ENCODE peak calls at places on chromosomes 1 and 21, in ten cellular contexts. Q is hepatic stellate cell; T is GM12891; N is activated gamma-delta T cell treated with anti-CD3 and anti-CD28 coated beads, Interleukin-2, amount 50 U/mL, for 16 hours; G is left cardiac atrium; I is omental fat pad; L is NCI-H2081; K is KBM-7; U is cardiac muscle cell; O is SK-N-MC. D is an unnamed sample.

GRCh38 chr1:109307363-109308021 is 681 bp upstream of the MYBPHL start:
- DNase-seq in Q (no peak), T (no peak), N (no peak), G (peak), I (no peak), L (peak), K (peak), U (no peak), O (no peak), D (no peak)

GRCh38 chr1:214454619-214455396 is 96.6 kb downstream of the PTPN14 start:
- DNase-seq in Q (no peak), T (no peak), N (no peak), G (no peak), I (no peak), L (no peak), K (peak), U (peak), O (peak), D (no peak)

GRCh38 chr21:31931644-31932469 is 59.0 kb downstream of the HUNK start:
- DNase-seq in Q (no peak), T (no peak), N (no peak), G (no peak), I (no peak), L (no peak), K (no peak), U (no peak), O (no peak), D (no peak)

GRCh38 chr1:203658274-203658673 is 31.6 kb downstream of the ATP2B4 start:
- DNase-seq in Q (no peak), T (no peak), N (no peak), G (no peak), I (no peak), L (no peak), K (no peak), U (no peak), O (no peak), D (no peak)

GRCh38 chr1:93814795-93815737 is 63.9 kb downstream of the DNTTIP2 start:
- DNase-seq in Q (no peak), T (no peak), N (no peak), G (no peak), I (no peak), L (no peak), K (no peak), U (peak), O (no peak), D (no peak)

GRCh38 chr1:207289756-207290155 is 31.7 kb upstream of the CD55 start:
- DNase-seq in Q (no peak), T (no peak), N (no peak), G (no peak), I (no peak), L (no peak), K (no peak), U (no peak), O (no peak), D (no peak)

GRCh38 chr1:97849350-97850339 is 71.2 kb downstream of the DPYD start:
- DNase-seq in Q (peak), T (no peak), N (no peak), G (no peak), I (no peak), L (no peak), K (peak), U (peak), O (peak), D (peak)

GRCh38 chr1:15973772-15974171 is 2.1 kb downstream of the ZBTB17 start:
- DNase-seq in Q (no peak), T (no peak), N (no peak), G (no peak), I (no peak), L (no peak), K (no peak), U (no peak), O (no peak), D (no peak)

GRCh38 chr1:52365091-52365745 is 787 bp downstream of the CC2D1B start:
- DNase-seq in Q (peak), T (no peak), N (no peak), G (peak), I (peak), L (no peak), K (peak), U (peak), O (no peak), D (peak)

GRCh38 chr21:42235593-42235992 is 16.7 kb downstream of the ABCG1 start:
- DNase-seq in Q (no peak), T (no peak), N (no peak), G (no peak), I (no peak), L (no peak), K (no peak), U (no peak), O (no peak), D (no peak)

D was measured in AG20443.